ENCODE peak calls at places on chromosomes 3 and 15, in four cellular contexts. X, S, J and W are unnamed samples.

GRCh38 chr3:38283810-38284775 is 2.0 kb downstream of the SLC22A14 start:
- DNase-seq in S (no peak), X (no peak), J (no peak), W (no peak)

GRCh38 chr3:126960604-126960995 is 22.3 kb upstream of the PLXNA1 start:
- DNase-seq in J (no peak), S (no peak), X (no peak), W (no peak)

GRCh38 chr3:32257641-32258438 is 19.4 kb downstream of the CMTM8 start:
- DNase-seq in J (no peak), S (no peak), X (no peak), W (no peak)

GRCh38 chr3:7950890-7951289 is 550.7 kb upstream of the LMCD1 start:
- DNase-seq in J (no peak), X (no peak), S (no peak), W (no peak)

GRCh38 chr3:150022406-150023238 is 51.9 kb upstream of the PFN2 start:
- DNase-seq in J (no peak), X (peak), S (no peak), W (no peak)

GRCh38 chr15:69074011-69074842 is 59.7 kb downstream of the NOX5 start:
- DNase-seq in J (peak), X (peak), S (peak), W (peak)

GRCh38 chr3:156862338-156862737 is 36.2 kb downstream of the LEKR1 start:
- DNase-seq in J (no peak), S (no peak), X (no peak), W (no peak)

GRCh38 chr3:102529452-102529851 is 94.6 kb downstream of the ZPLD1 start:
- DNase-seq in S (peak), X (no peak), J (no peak), W (peak)

GRCh38 chr3:25423780-25424179 is 4.3 kb upstream of the RARB start:
- DNase-seq in J (no peak), X (no peak), S (no peak), W (no peak)

GRCh38 chr3:174002543-174002942 is 605.0 kb downstream of the NLGN1 start:
- DNase-seq in X (no peak), S (no peak), J (peak), W (no peak)

GRCh38 chr3:17850448-17850847 is 108.0 kb upstream of the TBC1D5 start:
- DNase-seq in J (no peak), S (no peak), X (no peak), W (no peak)

GRCh38 chr3:184685055-184685454 is 26.8 kb downstream of the MAGEF1 start:
- DNase-seq in X (no peak), S (no peak), J (no peak), W (no peak)

GRCh38 chr3:33054100-33055097 is 42.5 kb downstream of the GLB1 start:
- DNase-seq in S (no peak), X (peak), J (no peak), W (no peak)

GRCh38 chr3:76733073-76733759 is 306.7 kb upstream of the ROBO2 start:
- DNase-seq in J (no peak), X (no peak), S (no peak), W (no peak)

GRCh38 chr3:76731471-76731870 is 308.4 kb upstream of the ROBO2 start:
- DNase-seq in J (no peak), S (no peak), X (no peak), W (no peak)

DNA sequence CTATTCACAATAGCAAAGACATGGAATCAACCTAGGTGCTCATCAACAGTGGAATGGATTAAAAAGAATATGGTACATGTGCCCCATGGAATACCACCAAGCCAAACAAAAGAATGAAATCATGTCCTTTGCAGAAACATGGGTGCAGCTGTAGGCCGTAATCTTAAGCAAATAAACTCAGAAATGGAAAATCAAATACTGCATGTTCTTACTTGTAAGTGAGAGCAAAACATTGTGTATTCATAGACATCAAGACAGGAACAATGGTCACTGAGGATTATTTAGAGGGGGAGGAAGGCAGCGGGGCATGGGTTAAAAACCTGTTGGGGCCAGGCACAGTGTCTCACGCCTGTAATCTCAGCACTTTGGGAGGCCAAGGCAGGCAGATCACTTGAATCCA is 304.7 kb upstream of the ROBO2 start:
- DNase-seq in J (no peak), S (no peak), X (no peak), W (no peak)
- TF ChIP-seq ELF4 in J (no peak), S (no peak), X (no peak), W (no peak)

GRCh38 chr3:129439381-129439816 is 349 bp downstream of the MBD4 start:
- DNase-seq in J (no peak), X (peak), S (no peak), W (peak)
- TF ChIP-seq SP1 in J (no peak), X (no peak), S (no peak), W (no peak)

GRCh38 chr3:42732829-42733459 is 30.3 kb upstream of the HHATL start:
- DNase-seq in S (peak), J (peak), X (no peak), W (no peak)
- TF ChIP-seq ELF4 in S (no peak), J (no peak), X (no peak), W (no peak)

GRCh38 chr15:44084728-44085127 is 110.3 kb downstream of the FRMD5 start:
- DNase-seq in X (no peak), S (no peak), J (no peak), W (no peak)
- TF ChIP-seq SP1 in X (no peak), S (no peak), J (no peak), W (no peak)

DNA sequence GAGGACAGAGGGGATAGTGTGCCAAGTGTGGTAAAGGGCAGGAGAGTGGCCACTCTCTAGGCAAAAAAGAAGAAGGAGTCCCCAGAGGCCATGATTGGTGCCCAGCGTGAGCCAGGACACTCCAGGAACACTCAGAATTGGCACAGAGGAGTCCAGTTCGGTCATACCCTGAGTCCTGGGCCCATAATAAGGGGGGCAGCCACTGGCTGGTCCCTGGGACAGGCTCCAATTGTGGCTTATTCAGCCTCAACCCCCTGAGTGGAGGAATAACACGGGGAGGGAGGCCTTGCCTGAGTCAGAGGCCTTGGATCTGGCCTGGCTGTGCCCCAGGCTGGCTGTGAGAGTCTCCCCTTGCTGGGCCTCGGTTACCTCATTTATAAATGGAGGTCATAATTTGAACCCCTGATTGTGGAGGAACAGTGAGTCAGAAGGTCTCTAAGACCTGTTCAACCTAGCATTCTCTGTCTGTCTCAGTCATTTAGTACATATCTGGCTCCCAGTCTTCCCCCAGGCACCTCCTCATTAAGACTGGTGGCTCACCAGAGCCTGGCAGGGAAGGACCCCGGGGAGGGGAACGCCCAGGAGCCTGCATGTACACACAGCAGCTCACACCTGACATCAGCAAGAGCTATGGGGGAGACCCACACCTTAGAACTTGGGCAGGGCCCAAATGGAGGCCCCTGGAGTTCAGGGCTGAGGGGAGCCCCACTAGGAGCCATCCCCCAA is 95.9 kb upstream of the ATP2B2 start:
- DNase-seq in S (no peak), J (no peak), X (no peak), W (no peak)
- TF ChIP-seq ELF4 in S (no peak), J (no peak), X (no peak), W (no peak)